ENCODE peak calls at places on chromosomes 13 and 19, in six cellular contexts. M is IMR-90, S is H1, A is trophoblast cell, B is mesenchymal stem cell, Y is mesendoderm. W is an unnamed sample.

GRCh38 chr19:5170329-5170745 is 170.3 kb downstream of the PTPRS start:
- DNase-seq in M (no peak), Y (peak), S (no peak), A (peak), B (no peak), W (no peak)

GRCh38 chr19:41332000-41332399 is 21.7 kb downstream of the TGFB1 start:
- DNase-seq in B (no peak), A (peak), M (no peak), Y (no peak), S (no peak), W (no peak)

GRCh38 chr19:58060231-58060630 is 1.1 kb downstream of the ZNF135 start:
- DNase-seq in S (no peak), Y (no peak), M (no peak), A (no peak), B (no peak), W (no peak)

GRCh38 chr19:36120092-36120983 is 5.1 kb downstream of the TBCB start:
- DNase-seq in Y (no peak), B (no peak), A (no peak), S (no peak), M (no peak), W (no peak)

GRCh38 chr19:31821346-31821745 is 472.1 kb upstream of the TSHZ3 start:
- DNase-seq in S (no peak), B (peak), M (no peak), A (no peak), Y (peak), W (no peak)

GRCh38 chr19:28631931-28632330 is 581.0 kb downstream of the UQCRFS1 start:
- DNase-seq in M (no peak), Y (no peak), S (no peak), B (no peak), A (no peak), W (no peak)

GRCh38 chr19:51259348-51260245 is 8.7 kb downstream of the SIGLECL1 start:
- DNase-seq in A (peak), B (peak), S (peak), M (peak), Y (peak), W (peak)

GRCh38 chr19:6464070-6464873 is at the start of gene CRB3:
- DNase-seq in M (no peak), A (peak), Y (peak), B (no peak), S (peak), W (no peak)

GRCh38 chr13:99959538-99960230 is 11.9 kb downstream of the ZIC5 start:
- DNase-seq in A (no peak), B (no peak), S (no peak), M (no peak), Y (peak), W (no peak)

GRCh38 chr13:99960663-99961440 is 10.7 kb downstream of the ZIC5 start:
- DNase-seq in B (no peak), M (no peak), S (no peak), A (no peak), Y (no peak), W (no peak)

GRCh38 chr13:99959127-99959529 is 12.4 kb downstream of the ZIC5 start:
- DNase-seq in M (no peak), B (no peak), Y (no peak), A (no peak), S (no peak), W (no peak)

GRCh38 chr13:99956473-99957349 is 14.9 kb downstream of the ZIC5 start:
- DNase-seq in Y (peak), M (no peak), S (no peak), A (no peak), B (no peak), W (no peak)

GRCh38 chr13:99958402-99959126 is 13.0 kb downstream of the ZIC5 start:
- DNase-seq in S (no peak), Y (peak), M (no peak), A (no peak), B (no peak), W (no peak)
- H3K4me3 ChIP-seq in S (peak), Y (peak), M (no peak), A (no peak), B (no peak), W (peak)

DNA sequence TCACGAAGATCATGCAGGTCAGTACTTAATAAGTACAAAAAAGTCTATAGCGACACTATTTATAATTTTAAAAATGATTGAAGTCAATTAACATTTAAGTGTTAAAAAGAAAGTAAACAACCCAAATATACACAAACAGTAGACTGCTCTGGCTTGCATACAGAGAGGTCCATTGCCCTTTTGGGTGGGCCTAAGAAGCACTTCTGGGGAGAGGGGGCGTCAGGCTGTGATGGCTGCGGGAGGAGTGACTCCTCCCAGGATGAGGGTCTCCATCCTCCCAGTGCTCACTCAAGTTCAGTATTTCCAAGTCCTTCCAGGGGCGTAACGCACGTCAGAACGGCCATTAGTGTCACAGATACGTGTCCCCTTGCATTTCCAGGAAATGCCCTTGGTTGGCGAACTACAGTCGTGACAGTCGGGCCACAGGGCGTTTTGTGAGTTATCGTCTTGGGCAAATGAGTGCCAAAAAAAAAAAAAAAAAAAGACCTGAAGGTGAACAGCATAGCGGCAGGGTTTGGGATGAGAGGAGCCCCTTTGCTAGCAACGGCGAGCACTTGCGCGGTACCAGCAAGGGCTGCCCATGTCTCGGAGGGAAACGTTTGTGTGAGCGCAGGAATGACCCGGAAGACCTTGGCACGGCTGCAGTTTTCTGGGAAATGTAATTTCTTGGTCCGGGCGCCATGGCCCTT is at the start of gene SCGB2B2:
- DNase-seq in B (no peak), M (no peak), S (no peak), Y (no peak), A (no peak), W (no peak)
- H2BK5ac ChIP-seq in B (peak), M (peak), S (peak), Y (peak), A (peak), W (peak)

DNA sequence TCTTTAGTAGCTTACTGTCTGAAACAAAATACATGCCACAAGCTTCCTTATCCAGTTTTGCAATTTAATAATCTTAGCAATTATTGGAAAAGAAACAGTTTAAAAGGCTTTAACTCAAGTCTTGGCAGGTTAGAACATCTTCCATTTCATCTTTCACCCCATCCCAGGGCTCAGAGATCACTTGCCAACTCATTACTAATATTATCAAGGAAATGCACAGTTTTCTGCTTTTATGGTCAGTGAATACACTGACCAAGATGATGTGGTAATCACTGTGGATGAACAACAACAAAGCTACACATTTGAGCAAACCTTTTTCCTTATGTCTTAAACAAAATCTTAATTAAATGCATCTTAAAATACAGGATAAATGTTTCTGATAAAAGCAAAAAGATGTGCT is 48.0 kb upstream of the ITM2B start:
- DNase-seq in A (no peak), M (no peak), B (no peak), S (no peak), Y (no peak), W (no peak)
- H3K27ac ChIP-seq in A (no peak), M (no peak), B (no peak), S (no peak), Y (no peak), W (no peak)

GRCh38 chr19:18010149-18010548 is 2.2 kb downstream of the ARRDC2 start:
- DNase-seq in A (no peak), S (no peak), Y (no peak), M (no peak), B (no peak), W (no peak)
- H3K4me3 ChIP-seq in A (no peak), S (no peak), Y (no peak), M (no peak), B (no peak), W (no peak)

GRCh38 chr19:45769054-45769782 is at the start of gene SIX5:
- DNase-seq in B (peak), M (peak), S (peak), A (peak), Y (peak), W (peak)
- H2BK5ac ChIP-seq in B (peak), M (peak), S (peak), A (peak), Y (peak), W (peak)

GRCh38 chr19:8194528-8195275 is 14.5 kb upstream of the CERS4 start:
- DNase-seq in B (no peak), A (no peak), Y (no peak), S (no peak), M (no peak), W (no peak)
- H3K27ac ChIP-seq in B (no peak), A (no peak), Y (no peak), S (no peak), M (no peak), W (no peak)

W was measured in neuronal stem cell.